ENCODE peak calls at places on chromosomes 7 and 10, in four cellular contexts. E is frontal cortex, P is NCI-H1092 treated with DMSO at 0.1 percent for 48 hours, G is NCI-H774. T is an unnamed sample.

GRCh38 chr7:112205348-112206237 is 606 bp downstream of the DOCK4 start:
- DNase-seq in E (peak), P (peak), G (no peak), T (peak)

GRCh38 chr10:124903119-124903518 is 38.8 kb upstream of the ZRANB1 start:
- DNase-seq in E (no peak), P (peak), G (no peak), T (no peak)

GRCh38 chr7:45890902-45891461 is 2.7 kb downstream of the IGFBP1 start:
- DNase-seq in E (peak), P (peak), G (peak), T (no peak)

GRCh38 chr10:27620425-27621397 is 116.6 kb downstream of the RAB18 start:
- DNase-seq in E (peak), P (no peak), G (no peak), T (no peak)

GRCh38 chr10:87565010-87565409 is 60.3 kb downstream of the MINPP1 start:
- DNase-seq in E (no peak), P (no peak), G (no peak), T (no peak)

GRCh38 chr10:124614003-124614659 is 130.0 kb downstream of the FAM53B start:
- DNase-seq in E (no peak), P (no peak), G (no peak), T (no peak)

GRCh38 chr10:62652114-62652513 is 152.4 kb upstream of the ADO start:
- DNase-seq in E (no peak), P (no peak), G (no peak), T (no peak)

GRCh38 chr7:148588168-148588890 is 2.2 kb upstream of the C7orf33 start:
- DNase-seq in E (no peak), P (no peak), G (no peak), T (no peak)

GRCh38 chr7:101066858-101067227 is 18.4 kb upstream of the TRIM56 start:
- DNase-seq in E (no peak), P (no peak), G (no peak), T (no peak)

GRCh38 chr10:103921750-103922195 is 3.8 kb upstream of the STN1 start:
- DNase-seq in E (no peak), P (no peak), G (no peak), T (no peak)

GRCh38 chr7:131107343-131108211 is 220.1 kb upstream of the MKLN1 start:
- DNase-seq in E (peak), P (peak), G (peak), T (peak)

GRCh38 chr10:131420867-131421266 is 109.3 kb upstream of the TCERG1L start:
- DNase-seq in E (no peak), P (no peak), G (no peak), T (no peak)

GRCh38 chr7:53350241-53350640 is 314.8 kb downstream of the POM121L12 start:
- DNase-seq in E (no peak), P (peak), G (no peak), T (no peak)

GRCh38 chr10:11856089-11856488 is 32.9 kb downstream of the PROSER2 start:
- DNase-seq in E (no peak), P (no peak), G (no peak), T (no peak)

GRCh38 chr7:55062106-55062499 is 43.3 kb downstream of the EGFR start:
- DNase-seq in E (no peak), P (no peak), G (no peak), T (no peak)

GRCh38 chr7:86002858-86003257 is 640.9 kb upstream of the GRM3 start:
- DNase-seq in E (no peak), P (no peak), G (no peak), T (no peak)

GRCh38 chr7:44796034-44796503 is 412 bp upstream of the PPIA start:
- DNase-seq in E (no peak), P (peak), G (peak), T (no peak)

GRCh38 chr7:1114505-1114904 is 26.6 kb downstream of the GPER1 start:
- DNase-seq in E (no peak), P (no peak), G (no peak), T (no peak)